ENCODE peak calls at places on chromosome 12, in nine cellular contexts. One of them, this sample, is unnamed. For H3K4me1, the result is how much of the 10 kb centered on the place peaks cover.

GRCh38 chr12:101908395-101908794 is 31.0 kb downstream of the DRAM1 start:
- DNase-seq in CD4-positive, CD25-positive, alpha-beta regulatory T cell: no peak
- DNase-seq in astrocyte: no peak
- DNase-seq in effector memory CD4-positive, alpha-beta T cell: no peak
- DNase-seq in left ventricle myocardium inferior: no peak
- DNase-seq in OCI-LY7: no peak
- DNase-seq in sigmoid colon: no peak
- DNase-seq in thoracic aorta: no peak
- DNase-seq in upper lobe of right lung: no peak
- DNase-seq in this sample: no peak

GRCh38 chr12:40587416-40587815 is 104.8 kb upstream of the CNTN1 start:
- DNase-seq in astrocyte: no peak
- DNase-seq in left ventricle myocardium inferior: no peak
- DNase-seq in CD4-positive, CD25-positive, alpha-beta regulatory T cell: no peak
- DNase-seq in OCI-LY7: no peak
- DNase-seq in sigmoid colon: no peak
- DNase-seq in thoracic aorta: no peak
- DNase-seq in upper lobe of right lung: no peak
- DNase-seq in effector memory CD4-positive, alpha-beta T cell: no peak
- DNase-seq in this sample: peak

GRCh38 chr12:127957001-127957660 is 309.8 kb upstream of the TMEM132C start:
- DNase-seq in upper lobe of right lung: no peak
- DNase-seq in left ventricle myocardium inferior: no peak
- DNase-seq in CD4-positive, CD25-positive, alpha-beta regulatory T cell: no peak
- DNase-seq in sigmoid colon: no peak
- DNase-seq in astrocyte: peak
- DNase-seq in thoracic aorta: no peak
- DNase-seq in effector memory CD4-positive, alpha-beta T cell: no peak
- DNase-seq in OCI-LY7: no peak
- DNase-seq in this sample: no peak

GRCh38 chr12:94162108-94162507 is 13.7 kb downstream of the PLXNC1 start:
- DNase-seq in left ventricle myocardium inferior: no peak
- DNase-seq in effector memory CD4-positive, alpha-beta T cell: no peak
- DNase-seq in astrocyte: no peak
- DNase-seq in CD4-positive, CD25-positive, alpha-beta regulatory T cell: no peak
- DNase-seq in OCI-LY7: no peak
- DNase-seq in sigmoid colon: no peak
- DNase-seq in thoracic aorta: no peak
- DNase-seq in upper lobe of right lung: no peak
- DNase-seq in this sample: no peak

GRCh38 chr12:18320036-18320617 is 58.8 kb downstream of the PIK3C2G start:
- DNase-seq in sigmoid colon: no peak
- DNase-seq in CD4-positive, CD25-positive, alpha-beta regulatory T cell: no peak
- DNase-seq in left ventricle myocardium inferior: no peak
- DNase-seq in OCI-LY7: peak
- DNase-seq in effector memory CD4-positive, alpha-beta T cell: no peak
- DNase-seq in upper lobe of right lung: no peak
- DNase-seq in thoracic aorta: no peak
- DNase-seq in astrocyte: peak
- DNase-seq in this sample: peak

GRCh38 chr12:115597157-115597712 is 680.3 kb downstream of the MED13L start:
- DNase-seq in thoracic aorta: no peak
- DNase-seq in left ventricle myocardium inferior: no peak
- DNase-seq in effector memory CD4-positive, alpha-beta T cell: no peak
- DNase-seq in sigmoid colon: no peak
- DNase-seq in astrocyte: peak
- DNase-seq in CD4-positive, CD25-positive, alpha-beta regulatory T cell: no peak
- DNase-seq in upper lobe of right lung: no peak
- DNase-seq in OCI-LY7: no peak
- DNase-seq in this sample: peak

GRCh38 chr12:76399040-76399439 is 50.8 kb upstream of the BBS10 start:
- DNase-seq in left ventricle myocardium inferior: no peak
- DNase-seq in thoracic aorta: no peak
- DNase-seq in CD4-positive, CD25-positive, alpha-beta regulatory T cell: no peak
- DNase-seq in sigmoid colon: no peak
- DNase-seq in OCI-LY7: no peak
- DNase-seq in effector memory CD4-positive, alpha-beta T cell: no peak
- DNase-seq in upper lobe of right lung: no peak
- DNase-seq in astrocyte: no peak
- DNase-seq in this sample: no peak

GRCh38 chr12:64323006-64323405 is 67.6 kb downstream of the C12orf56 start:
- DNase-seq in left ventricle myocardium inferior: no peak
- DNase-seq in thoracic aorta: no peak
- DNase-seq in upper lobe of right lung: no peak
- DNase-seq in astrocyte: no peak
- DNase-seq in effector memory CD4-positive, alpha-beta T cell: no peak
- DNase-seq in CD4-positive, CD25-positive, alpha-beta regulatory T cell: no peak
- DNase-seq in OCI-LY7: no peak
- DNase-seq in sigmoid colon: no peak
- DNase-seq in this sample: no peak

GRCh38 chr12:4169959-4170358 is 103.6 kb upstream of the CCND2 start:
- DNase-seq in astrocyte: no peak
- DNase-seq in left ventricle myocardium inferior: no peak
- DNase-seq in thoracic aorta: no peak
- DNase-seq in OCI-LY7: no peak
- DNase-seq in upper lobe of right lung: no peak
- DNase-seq in effector memory CD4-positive, alpha-beta T cell: no peak
- DNase-seq in sigmoid colon: no peak
- DNase-seq in CD4-positive, CD25-positive, alpha-beta regulatory T cell: no peak
- DNase-seq in this sample: no peak

GRCh38 chr12:55729592-55730446 is 1.0 kb upstream of the CD63 start:
- DNase-seq in astrocyte: peak
- DNase-seq in left ventricle myocardium inferior: peak
- DNase-seq in thoracic aorta: peak
- DNase-seq in OCI-LY7: peak
- DNase-seq in upper lobe of right lung: peak
- DNase-seq in effector memory CD4-positive, alpha-beta T cell: peak
- DNase-seq in sigmoid colon: peak
- DNase-seq in CD4-positive, CD25-positive, alpha-beta regulatory T cell: peak
- DNase-seq in this sample: peak

GRCh38 chr12:19220861-19221466 is 91.4 kb downstream of the PLEKHA5 start:
- DNase-seq in sigmoid colon: no peak
- DNase-seq in thoracic aorta: no peak
- DNase-seq in upper lobe of right lung: no peak
- DNase-seq in OCI-LY7: no peak
- DNase-seq in effector memory CD4-positive, alpha-beta T cell: no peak
- DNase-seq in astrocyte: peak
- DNase-seq in left ventricle myocardium inferior: no peak
- DNase-seq in CD4-positive, CD25-positive, alpha-beta regulatory T cell: no peak
- DNase-seq in this sample: peak

GRCh38 chr12:64081020-64081419 is 141.1 kb downstream of the KICS2 start:
- DNase-seq in upper lobe of right lung: no peak
- DNase-seq in CD4-positive, CD25-positive, alpha-beta regulatory T cell: no peak
- DNase-seq in effector memory CD4-positive, alpha-beta T cell: no peak
- DNase-seq in left ventricle myocardium inferior: no peak
- DNase-seq in OCI-LY7: no peak
- DNase-seq in thoracic aorta: no peak
- DNase-seq in sigmoid colon: no peak
- DNase-seq in astrocyte: peak
- DNase-seq in this sample: no peak

GRCh38 chr12:119772431-119772830 is 104.5 kb downstream of the PRKAB1 start:
- DNase-seq in effector memory CD4-positive, alpha-beta T cell: no peak
- DNase-seq in upper lobe of right lung: no peak
- DNase-seq in thoracic aorta: no peak
- DNase-seq in sigmoid colon: no peak
- DNase-seq in CD4-positive, CD25-positive, alpha-beta regulatory T cell: no peak
- DNase-seq in OCI-LY7: no peak
- DNase-seq in left ventricle myocardium inferior: no peak
- DNase-seq in astrocyte: no peak
- DNase-seq in this sample: peak

GRCh38 chr12:132327351-132328171 is 1.8 kb downstream of the GALNT9 start:
- DNase-seq in upper lobe of right lung: peak
- DNase-seq in sigmoid colon: peak
- DNase-seq in OCI-LY7: no peak
- DNase-seq in CD4-positive, CD25-positive, alpha-beta regulatory T cell: no peak
- DNase-seq in thoracic aorta: no peak
- DNase-seq in astrocyte: peak
- DNase-seq in effector memory CD4-positive, alpha-beta T cell: no peak
- DNase-seq in left ventricle myocardium inferior: no peak
- DNase-seq in this sample: peak

DNA sequence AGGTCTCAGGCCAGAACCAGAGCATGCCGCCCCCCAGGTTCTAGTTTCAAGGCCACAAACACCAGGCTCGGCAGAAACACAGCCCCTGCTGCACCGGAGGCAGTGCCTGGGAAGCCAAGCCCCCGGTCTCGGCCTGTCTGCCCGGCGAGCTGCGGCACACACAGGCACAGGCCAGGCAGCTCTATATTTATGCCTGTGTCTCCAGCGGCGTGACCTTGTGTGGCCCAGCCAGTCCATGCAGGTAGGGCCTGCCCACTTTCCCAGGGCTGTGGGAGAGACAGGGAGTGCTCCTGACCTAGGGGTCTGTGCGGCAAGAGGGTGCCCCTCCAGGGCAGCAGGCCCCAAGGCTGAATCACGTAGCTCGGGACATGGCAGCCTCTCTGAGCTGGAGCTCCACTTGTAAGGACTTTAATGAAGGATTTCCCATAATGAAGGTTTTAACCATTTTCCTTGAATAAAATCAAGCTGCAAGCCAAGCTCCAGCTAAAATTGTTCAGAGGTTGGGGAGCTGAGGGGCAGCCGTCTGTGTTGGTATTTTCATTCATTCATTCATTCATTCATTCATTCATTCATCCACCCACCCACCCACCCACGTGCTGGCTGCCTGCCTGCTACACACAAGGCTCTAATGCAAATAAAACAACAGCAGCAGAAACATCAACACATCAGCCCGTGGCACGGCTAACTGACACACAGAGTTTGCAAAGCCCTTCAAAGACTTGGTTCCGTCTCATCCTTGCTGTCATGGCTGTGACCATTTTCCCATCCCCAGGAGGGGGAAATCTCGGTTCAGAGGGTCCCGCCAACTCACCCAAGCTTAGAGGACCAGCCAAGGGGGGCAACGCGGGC is 92.0 kb downstream of the RFLNA start:
- DNase-seq in OCI-LY7: no peak
- DNase-seq in CD4-positive, CD25-positive, alpha-beta regulatory T cell: no peak
- DNase-seq in astrocyte: no peak
- DNase-seq in effector memory CD4-positive, alpha-beta T cell: no peak
- DNase-seq in upper lobe of right lung: no peak
- DNase-seq in thoracic aorta: no peak
- DNase-seq in left ventricle myocardium inferior: peak
- DNase-seq in sigmoid colon: no peak
- DNase-seq in this sample: no peak
- H3K4me1 ChIP-seq in OCI-LY7: under half
- H3K4me1 ChIP-seq in CD4-positive, CD25-positive, alpha-beta regulatory T cell: under half
- H3K4me1 ChIP-seq in astrocyte: half or more
- H3K4me1 ChIP-seq in effector memory CD4-positive, alpha-beta T cell: under half
- H3K4me1 ChIP-seq in upper lobe of right lung: half or more
- H3K4me1 ChIP-seq in thoracic aorta: under half
- H3K4me1 ChIP-seq in left ventricle myocardium inferior: half or more
- H3K4me1 ChIP-seq in sigmoid colon: half or more
- H3K4me1 ChIP-seq in this sample: under half

GRCh38 chr12:104473374-104473983 is 16.7 kb downstream of the CHST11 start:
- DNase-seq in astrocyte: no peak
- DNase-seq in upper lobe of right lung: no peak
- DNase-seq in OCI-LY7: peak
- DNase-seq in sigmoid colon: no peak
- DNase-seq in left ventricle myocardium inferior: no peak
- DNase-seq in thoracic aorta: no peak
- DNase-seq in CD4-positive, CD25-positive, alpha-beta regulatory T cell: no peak
- DNase-seq in effector memory CD4-positive, alpha-beta T cell: no peak
- DNase-seq in this sample: no peak

GRCh38 chr12:104475269-104475668 is 18.5 kb downstream of the CHST11 start:
- DNase-seq in sigmoid colon: no peak
- DNase-seq in left ventricle myocardium inferior: no peak
- DNase-seq in OCI-LY7: no peak
- DNase-seq in effector memory CD4-positive, alpha-beta T cell: no peak
- DNase-seq in astrocyte: no peak
- DNase-seq in CD4-positive, CD25-positive, alpha-beta regulatory T cell: no peak
- DNase-seq in thoracic aorta: no peak
- DNase-seq in upper lobe of right lung: no peak
- DNase-seq in this sample: no peak

GRCh38 chr12:104471336-104471735 is 14.6 kb downstream of the CHST11 start:
- DNase-seq in effector memory CD4-positive, alpha-beta T cell: no peak
- DNase-seq in upper lobe of right lung: no peak
- DNase-seq in thoracic aorta: no peak
- DNase-seq in left ventricle myocardium inferior: no peak
- DNase-seq in OCI-LY7: no peak
- DNase-seq in astrocyte: no peak
- DNase-seq in CD4-positive, CD25-positive, alpha-beta regulatory T cell: no peak
- DNase-seq in sigmoid colon: no peak
- DNase-seq in this sample: no peak

GRCh38 chr12:104470521-104470920 is 13.8 kb downstream of the CHST11 start:
- DNase-seq in effector memory CD4-positive, alpha-beta T cell: no peak
- DNase-seq in OCI-LY7: no peak
- DNase-seq in CD4-positive, CD25-positive, alpha-beta regulatory T cell: no peak
- DNase-seq in left ventricle myocardium inferior: no peak
- DNase-seq in sigmoid colon: no peak
- DNase-seq in thoracic aorta: no peak
- DNase-seq in astrocyte: no peak
- DNase-seq in upper lobe of right lung: no peak
- DNase-seq in this sample: no peak

DNA sequence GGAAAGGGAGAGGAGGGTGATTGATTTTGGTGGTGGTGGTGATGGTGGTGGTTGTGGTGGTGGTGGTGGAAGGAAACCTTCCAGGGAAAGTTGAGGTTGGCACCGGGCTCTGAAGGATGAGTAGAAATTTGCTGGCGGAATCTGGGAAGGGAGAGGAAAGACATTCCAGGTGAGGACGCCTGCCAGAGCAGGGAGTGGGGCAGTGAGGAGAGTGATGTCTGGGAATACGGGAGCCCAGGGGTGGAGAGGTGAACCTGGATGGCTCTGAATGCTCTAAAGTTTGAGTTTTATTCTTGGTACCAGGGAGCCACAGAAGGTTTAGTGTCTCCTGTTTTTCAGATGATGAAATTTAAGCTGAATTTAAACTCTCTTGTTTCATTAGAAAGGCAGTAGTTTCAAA is 16.0 kb downstream of the CHST11 start:
- DNase-seq in sigmoid colon: no peak
- DNase-seq in astrocyte: no peak
- DNase-seq in effector memory CD4-positive, alpha-beta T cell: no peak
- DNase-seq in CD4-positive, CD25-positive, alpha-beta regulatory T cell: no peak
- DNase-seq in left ventricle myocardium inferior: no peak
- DNase-seq in thoracic aorta: no peak
- DNase-seq in upper lobe of right lung: no peak
- DNase-seq in OCI-LY7: no peak
- DNase-seq in this sample: no peak
- H3K4me1 ChIP-seq in sigmoid colon: under half
- H3K4me1 ChIP-seq in astrocyte: under half
- H3K4me1 ChIP-seq in effector memory CD4-positive, alpha-beta T cell: under half
- H3K4me1 ChIP-seq in CD4-positive, CD25-positive, alpha-beta regulatory T cell: half or more
- H3K4me1 ChIP-seq in left ventricle myocardium inferior: under half
- H3K4me1 ChIP-seq in thoracic aorta: under half
- H3K4me1 ChIP-seq in upper lobe of right lung: under half
- H3K4me1 ChIP-seq in OCI-LY7: half or more
- H3K4me1 ChIP-seq in this sample: under half

GRCh38 chr12:124921200-124922008 is 7.0 kb upstream of the UBC start:
- DNase-seq in thoracic aorta: no peak
- DNase-seq in left ventricle myocardium inferior: peak
- DNase-seq in upper lobe of right lung: no peak
- DNase-seq in astrocyte: peak
- DNase-seq in CD4-positive, CD25-positive, alpha-beta regulatory T cell: peak
- DNase-seq in OCI-LY7: peak
- DNase-seq in sigmoid colon: peak
- DNase-seq in effector memory CD4-positive, alpha-beta T cell: peak
- DNase-seq in this sample: peak
- H3K4me1 ChIP-seq in thoracic aorta: under half
- H3K4me1 ChIP-seq in left ventricle myocardium inferior: under half
- H3K4me1 ChIP-seq in upper lobe of right lung: half or more
- H3K4me1 ChIP-seq in astrocyte: under half
- H3K4me1 ChIP-seq in CD4-positive, CD25-positive, alpha-beta regulatory T cell: half or more
- H3K4me1 ChIP-seq in OCI-LY7: half or more
- H3K4me1 ChIP-seq in sigmoid colon: under half
- H3K4me1 ChIP-seq in effector memory CD4-positive, alpha-beta T cell: under half
- H3K4me1 ChIP-seq in this sample: under half

GRCh38 chr12:47028981-47029708 is 50.3 kb upstream of the PCED1B start:
- DNase-seq in thoracic aorta: no peak
- DNase-seq in OCI-LY7: no peak
- DNase-seq in CD4-positive, CD25-positive, alpha-beta regulatory T cell: no peak
- DNase-seq in astrocyte: no peak
- DNase-seq in left ventricle myocardium inferior: no peak
- DNase-seq in sigmoid colon: no peak
- DNase-seq in upper lobe of right lung: no peak
- DNase-seq in effector memory CD4-positive, alpha-beta T cell: no peak
- DNase-seq in this sample: no peak
- H3K4me1 ChIP-seq in thoracic aorta: under half
- H3K4me1 ChIP-seq in OCI-LY7: under half
- H3K4me1 ChIP-seq in CD4-positive, CD25-positive, alpha-beta regulatory T cell: under half
- H3K4me1 ChIP-seq in astrocyte: under half
- H3K4me1 ChIP-seq in left ventricle myocardium inferior: under half
- H3K4me1 ChIP-seq in sigmoid colon: under half
- H3K4me1 ChIP-seq in upper lobe of right lung: under half
- H3K4me1 ChIP-seq in effector memory CD4-positive, alpha-beta T cell: under half
- H3K4me1 ChIP-seq in this sample: under half